ENCODE peak calls at places on chromosomes 16 and 17, in nine cellular contexts. J, S, C, K, W, H, F, Q and V are unnamed samples.

GRCh38 chr17:29977836-29978235 is 36.4 kb downstream of the EFCAB5 start:
- DNase-seq in J (no peak), S (peak; percentile 31), C (peak; percentile 21), K (no peak), W (no peak), H (no peak), F (peak; percentile 90), Q (peak; percentile 51), V (peak; percentile 10)

GRCh38 chr17:36731091-36731490 is 129.7 kb downstream of the MRM1 start:
- DNase-seq in J (no peak), S (peak; percentile 24), C (no peak), K (no peak), W (no peak), H (peak; percentile 9), F (no peak), Q (no peak), V (no peak)

GRCh38 chr17:7557825-7558543 is 566 bp upstream of the TNFSF13 start:
- DNase-seq in J (no peak), S (peak; percentile 54), C (peak; percentile 77), K (peak; percentile 78), W (no peak), H (peak; percentile 96), F (peak; percentile 75), Q (peak; percentile 50), V (no peak)

GRCh38 chr16:76265434-76266045 is 11.7 kb upstream of the CNTNAP4 start:
- DNase-seq in J (no peak), S (peak; percentile 44), C (peak; percentile 30), K (no peak), W (no peak), H (peak; percentile 60), F (peak; percentile 1), Q (peak; percentile 27), V (no peak)

GRCh38 chr16:50245417-50246298 is 20.7 kb upstream of the ADCY7 start:
- DNase-seq in J (no peak), S (peak; percentile 92), C (peak; percentile 71), K (peak; percentile 63), W (no peak), H (peak; percentile 66), F (peak; percentile 91), Q (peak; percentile 83), V (no peak)

GRCh38 chr17:66268247-66268927 is 34.0 kb upstream of the PRKCA start:
- DNase-seq in J (no peak), S (peak; percentile 59), C (peak; percentile 82), K (no peak), W (no peak), H (no peak), F (peak; percentile 94), Q (no peak), V (peak; percentile 27)

GRCh38 chr17:54099221-54099620 is 276.5 kb downstream of the KIF2B start:
- DNase-seq in J (no peak), S (no peak), C (no peak), K (no peak), W (no peak), H (no peak), F (no peak), Q (no peak), V (no peak)

GRCh38 chr17:51245535-51245934 is 14.3 kb downstream of the MBTD1 start:
- DNase-seq in J (no peak), S (no peak), C (no peak), K (no peak), W (no peak), H (no peak), F (no peak), Q (no peak), V (no peak)

DNA sequence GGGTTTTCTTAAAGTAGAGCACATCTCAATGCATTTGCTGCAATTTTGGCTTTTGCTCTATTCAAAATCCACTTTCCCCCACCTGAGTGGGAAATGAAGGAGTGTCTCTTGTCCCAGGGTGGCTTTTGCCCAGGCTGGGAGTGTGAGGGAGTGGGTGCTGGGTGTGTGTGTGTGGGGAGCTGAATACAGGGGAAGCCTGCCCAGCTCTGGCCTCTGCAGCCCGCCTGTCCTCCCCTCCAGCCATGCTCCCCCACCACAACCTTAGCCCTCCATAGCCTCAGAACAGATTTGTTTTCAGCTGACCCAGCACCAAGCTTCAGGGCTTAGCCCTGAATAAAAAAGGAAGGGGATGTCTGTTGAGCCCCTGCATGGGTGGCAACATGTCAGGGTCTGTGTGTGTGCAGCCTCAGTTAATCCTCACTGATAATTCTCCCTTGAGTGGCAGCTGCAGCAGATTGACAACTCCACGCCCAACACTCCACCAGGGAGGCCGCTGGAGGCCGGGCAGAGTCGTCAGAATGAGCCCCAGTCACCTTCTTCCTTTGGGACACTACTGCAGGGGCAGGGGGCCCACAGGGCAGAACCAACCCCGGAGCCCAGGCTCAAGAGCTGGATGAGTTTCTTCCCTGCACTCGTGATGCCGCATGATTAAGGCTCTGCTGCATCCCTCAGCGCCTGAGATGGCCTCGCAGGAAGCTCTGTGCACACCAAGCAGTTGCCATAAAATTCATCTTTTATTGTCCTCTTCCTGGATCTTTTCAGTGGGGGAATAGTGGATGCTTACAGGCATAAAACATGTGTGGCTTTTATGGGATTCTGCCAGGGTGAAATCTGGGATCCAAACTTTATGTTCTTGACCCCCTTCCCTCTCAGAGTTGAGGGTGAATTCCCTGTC is 55.0 kb downstream of the SPACA3 start:
- DNase-seq in J (no peak), S (no peak), C (no peak), K (no peak), W (no peak), H (no peak), F (no peak), Q (no peak), V (no peak)
- H3K4me3 ChIP-seq in J (no peak overlapping the region), S (no peak overlapping the region), C (no peak overlapping the region), K (no peak overlapping the region), W (no peak overlapping the region), H (no peak overlapping the region), F (no peak overlapping the region), Q (no peak overlapping the region), V (no peak overlapping the region)

GRCh38 chr17:76537288-76537577 is 276 bp downstream of the CYGB start:
- DNase-seq in J (no peak), S (peak; percentile 52), C (no peak), K (no peak), W (no peak), H (peak; percentile 52), F (peak; percentile 80), Q (no peak), V (no peak)
- H3K4me3 ChIP-seq in J (peak overlapping the region; percentile 66), S (no peak overlapping the region), C (peak overlapping the region; percentile 49), K (peak overlapping the region; percentile 30), W (no peak overlapping the region), H (no peak overlapping the region), F (peak overlapping the region; percentile 65), Q (peak overlapping the region; percentile 44), V (peak overlapping the region; percentile 34)

GRCh38 chr16:20387978-20388377 is 16.6 kb downstream of the PDILT start:
- DNase-seq in J (no peak), S (no peak), C (no peak), K (no peak), W (no peak), H (no peak), F (no peak), Q (no peak), V (no peak)

GRCh38 chr16:20383106-20384029 is 21.2 kb downstream of the PDILT start:
- DNase-seq in J (peak; percentile 73), S (peak; percentile 59), C (peak; percentile 46), K (peak; percentile 54), W (no peak), H (peak; percentile 85), F (peak; percentile 72), Q (peak; percentile 74), V (no peak)

GRCh38 chr16:20382202-20382948 is 22.2 kb downstream of the PDILT start:
- DNase-seq in J (no peak), S (no peak), C (no peak), K (no peak), W (no peak), H (no peak), F (no peak), Q (no peak), V (no peak)

GRCh38 chr16:20388854-20389253 is 15.7 kb downstream of the PDILT start:
- DNase-seq in J (no peak), S (no peak), C (no peak), K (no peak), W (no peak), H (no peak), F (no peak), Q (no peak), V (no peak)

DNA sequence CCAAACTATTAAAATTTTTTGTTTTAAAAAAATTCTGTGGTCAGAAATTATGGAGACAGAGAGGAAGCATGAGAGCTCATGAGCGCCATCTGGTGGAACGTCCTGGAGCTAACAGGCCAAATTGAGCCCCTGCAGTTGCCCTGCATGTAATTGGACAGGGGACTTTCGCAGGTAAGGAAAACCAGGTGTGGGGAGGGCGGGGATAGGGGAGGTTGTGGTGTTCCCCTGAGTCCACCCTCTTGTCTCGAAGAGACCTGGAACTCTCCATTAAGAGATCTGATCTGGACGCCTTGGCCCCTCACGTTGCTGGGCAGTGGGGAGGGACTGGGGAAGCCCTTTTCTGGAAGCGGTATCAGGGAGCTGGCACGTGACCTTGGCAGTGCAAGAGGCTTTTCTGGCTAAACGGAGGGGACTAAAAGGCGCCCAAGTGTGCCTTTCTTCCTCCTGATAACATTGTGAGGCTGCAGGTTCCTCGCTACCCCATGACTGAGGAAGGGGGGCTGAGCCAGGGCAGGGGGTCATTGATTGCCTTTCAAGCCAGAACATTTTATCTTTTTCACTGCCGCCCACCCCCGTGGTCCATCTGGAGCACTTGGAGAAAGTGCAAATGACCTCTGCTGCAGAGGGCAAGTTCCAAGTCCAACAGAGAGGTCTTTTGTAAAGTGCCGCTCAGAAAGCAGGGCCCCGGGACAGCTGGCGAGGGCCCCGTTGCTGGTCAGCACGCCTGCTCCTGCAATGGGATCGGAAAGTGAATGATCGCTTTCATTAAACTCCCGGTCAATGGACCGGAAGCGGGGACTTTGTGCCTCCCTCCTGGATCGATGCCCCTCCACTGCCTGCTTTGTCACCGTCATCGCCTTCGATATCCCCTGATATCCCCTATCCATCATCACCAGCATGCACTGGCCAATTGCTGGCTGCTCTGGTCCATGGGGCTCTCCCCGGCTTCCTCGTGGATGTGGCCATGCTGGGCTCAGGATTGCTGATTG is 18.4 kb downstream of the PDILT start:
- DNase-seq in J (peak; percentile 57), S (peak; percentile 51), C (peak; percentile 39), K (peak; percentile 71), W (peak; percentile 30), H (peak; percentile 89), F (peak; percentile 52), Q (peak; percentile 45), V (no peak)
- H3K4me3 ChIP-seq in J (peak overlapping the region; percentile 24), S (no peak overlapping the region), C (no peak overlapping the region), K (peak overlapping the region; percentile 21), W (no peak overlapping the region), H (no peak overlapping the region), F (no peak overlapping the region), Q (no peak overlapping the region), V (no peak overlapping the region)

DNA sequence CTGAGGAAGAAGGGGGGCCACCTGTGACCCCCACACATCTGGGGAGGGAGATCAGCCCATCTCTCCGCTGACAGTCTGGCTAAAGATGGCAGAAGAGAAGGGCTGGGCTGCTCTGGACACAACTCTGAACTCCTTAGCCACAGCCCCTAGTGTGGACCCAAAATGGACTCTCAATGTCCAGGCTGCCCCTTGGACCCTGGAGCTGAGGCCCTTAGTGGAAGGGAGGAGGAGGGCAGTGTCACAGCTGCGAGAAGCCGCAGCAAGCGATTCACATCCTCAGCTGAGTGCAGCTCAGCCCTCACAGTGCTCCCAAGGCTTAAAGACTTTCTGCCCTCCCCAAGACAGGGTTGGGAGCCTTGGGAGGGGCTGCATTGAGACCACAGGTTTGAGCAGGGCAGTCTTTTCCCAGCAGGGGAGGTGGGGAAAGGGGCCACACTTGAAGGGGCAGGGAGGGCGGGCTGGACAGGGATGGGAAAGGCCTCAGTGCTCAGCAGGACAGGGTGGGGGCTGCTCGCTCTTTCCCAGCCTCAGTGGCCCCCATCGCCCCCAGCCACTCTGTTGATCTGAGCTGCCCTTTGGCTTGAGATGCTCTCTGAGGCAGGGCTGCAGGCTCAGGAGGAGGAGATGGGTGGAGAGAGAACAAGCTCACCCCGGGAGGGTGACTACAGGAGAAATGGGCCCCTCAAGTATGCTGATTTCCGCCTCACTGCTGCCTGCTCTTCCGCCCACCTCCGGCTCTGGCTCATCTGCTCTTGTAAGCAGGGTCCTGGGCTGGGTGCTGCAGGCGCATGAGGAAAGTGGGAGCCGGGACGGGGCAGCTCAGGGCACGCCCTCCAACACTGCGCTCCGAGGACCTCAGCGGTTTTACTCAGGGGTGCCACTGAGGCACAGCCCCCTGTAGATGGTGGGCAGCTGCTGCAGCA is 50.9 kb upstream of the MTSS2 start:
- DNase-seq in J (no peak), S (no peak), C (peak; percentile 28), K (no peak), W (peak; percentile 16), H (no peak), F (peak; percentile 38), Q (no peak), V (no peak)
- H3K4me3 ChIP-seq in J (no peak overlapping the region), S (no peak overlapping the region), C (no peak overlapping the region), K (no peak overlapping the region), W (no peak overlapping the region), H (no peak overlapping the region), F (no peak overlapping the region), Q (no peak overlapping the region), V (no peak overlapping the region)